ENCODE peak calls at places on chromosomes 13 and 19, in eight cellular contexts. W is brain microvascular endothelial cell; C is HFF-Myc; E is lower lobe of right lung; F is activated CD8-positive, alpha-beta T cell treated with anti-CD3 and anti-CD28 coated beads for 36 hours; H is epithelial cell of proximal tubule; T is cardiac fibroblast; N is fibroblast of the aortic adventitia. O is an unnamed sample.

GRCh38 chr19:38384209-38385027 is 3.4 kb downstream of the GGN start:
- DNase-seq in N (no peak), C (no peak), E (no peak), F (no peak), W (no peak), H (no peak), T (peak; percentile 34), O (no peak)

GRCh38 chr19:51441410-51442390 is 16.6 kb downstream of the SIGLEC8 start:
- DNase-seq in T (no peak), E (no peak), W (no peak), N (no peak), F (peak; percentile 99), C (no peak), H (no peak), O (no peak)

GRCh38 chr13:44079413-44080205 is 199.9 kb downstream of the LACC1 start:
- DNase-seq in C (no peak), E (no peak), F (no peak), W (no peak), H (no peak), T (no peak), N (no peak), O (no peak)

GRCh38 chr19:3723110-3723488 is 14.9 kb downstream of the TJP3 start:
- DNase-seq in C (no peak), H (no peak), N (no peak), W (no peak), E (no peak), F (no peak), T (no peak), O (no peak)

GRCh38 chr13:29802621-29803020 is 47.8 kb downstream of the UBL3 start:
- DNase-seq in H (no peak), W (no peak), N (peak; percentile 45), T (peak; percentile 8), F (no peak), C (no peak), E (no peak), O (no peak)

GRCh38 chr19:19487077-19488040 is 28.0 kb downstream of the TSSK6 start:
- DNase-seq in E (no peak), W (no peak), T (no peak), N (no peak), H (no peak), F (no peak), C (no peak), O (no peak)

GRCh38 chr13:27770809-27771208 is 21.5 kb upstream of the GSX1 start:
- DNase-seq in F (peak; percentile 59), T (peak; percentile 13), N (peak; percentile 19), C (peak; percentile 9), W (peak; percentile 8), E (no peak), H (no peak), O (no peak)

GRCh38 chr13:90891329-90891728 is 456.2 kb upstream of the MIR17HG start:
- DNase-seq in C (no peak), T (no peak), N (no peak), F (no peak), E (no peak), W (no peak), H (no peak), O (no peak)

GRCh38 chr13:64471916-64472315 is 2758.2 kb downstream of the PCDH9 start:
- DNase-seq in E (no peak), N (peak; percentile 81), H (no peak), T (peak; percentile 72), C (peak; percentile 7), F (no peak), W (no peak), O (no peak)

GRCh38 chr19:47063874-47064273 is 15.4 kb upstream of the TMEM160 start:
- DNase-seq in W (no peak), H (no peak), F (no peak), C (no peak), E (no peak), N (no peak), T (no peak), O (no peak)

GRCh38 chr19:28963481-28964245 is 249.3 kb downstream of the UQCRFS1 start:
- DNase-seq in T (no peak), E (no peak), C (no peak), N (peak; percentile 8), F (no peak), W (no peak), H (no peak), O (no peak)

GRCh38 chr19:52532480-52532879 is 5.0 kb downstream of the ZNF808 start:
- DNase-seq in T (no peak), H (no peak), E (no peak), C (no peak), N (no peak), W (no peak), F (no peak), O (no peak)

GRCh38 chr13:113926301-113926761 is 47.5 kb downstream of the C13orf46 start:
- DNase-seq in T (peak; percentile 73), F (no peak), H (no peak), N (no peak), W (no peak), E (no peak), C (no peak), O (no peak)

GRCh38 chr19:45900661-45901431 is 1.6 kb downstream of the MYPOP start:
- DNase-seq in H (no peak), F (no peak), C (no peak), E (no peak), W (no peak), T (no peak), N (no peak), O (no peak)

DNA sequence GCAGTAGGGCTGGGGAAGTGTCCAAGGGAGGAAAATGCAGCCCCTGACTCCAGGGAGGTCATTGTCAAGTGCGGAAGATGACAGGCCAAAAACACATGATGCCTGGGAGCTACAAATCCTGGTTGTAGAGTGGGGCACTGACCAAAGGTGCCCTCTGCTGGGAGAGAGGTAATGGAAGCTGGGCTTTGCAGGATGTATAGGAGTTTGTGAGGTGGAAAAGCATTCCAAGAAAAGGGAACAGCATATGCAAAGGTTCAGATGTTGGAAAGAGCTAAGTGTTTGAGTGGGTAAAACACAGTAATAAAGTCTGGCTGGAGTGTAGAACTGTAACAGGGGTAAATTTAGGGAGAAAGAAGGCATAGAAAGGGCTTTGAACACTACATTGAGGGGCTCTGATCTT is 46.9 kb upstream of the PTPRS start:
- DNase-seq in C (no peak), W (no peak), E (no peak), H (no peak), F (no peak), N (no peak), T (no peak), O (no peak)
- TF ChIP-seq CTCF in C (no peak), W (no peak), E (no peak), H (no peak), F (no peak), N (no peak), T (no peak), O (no peak)

DNA sequence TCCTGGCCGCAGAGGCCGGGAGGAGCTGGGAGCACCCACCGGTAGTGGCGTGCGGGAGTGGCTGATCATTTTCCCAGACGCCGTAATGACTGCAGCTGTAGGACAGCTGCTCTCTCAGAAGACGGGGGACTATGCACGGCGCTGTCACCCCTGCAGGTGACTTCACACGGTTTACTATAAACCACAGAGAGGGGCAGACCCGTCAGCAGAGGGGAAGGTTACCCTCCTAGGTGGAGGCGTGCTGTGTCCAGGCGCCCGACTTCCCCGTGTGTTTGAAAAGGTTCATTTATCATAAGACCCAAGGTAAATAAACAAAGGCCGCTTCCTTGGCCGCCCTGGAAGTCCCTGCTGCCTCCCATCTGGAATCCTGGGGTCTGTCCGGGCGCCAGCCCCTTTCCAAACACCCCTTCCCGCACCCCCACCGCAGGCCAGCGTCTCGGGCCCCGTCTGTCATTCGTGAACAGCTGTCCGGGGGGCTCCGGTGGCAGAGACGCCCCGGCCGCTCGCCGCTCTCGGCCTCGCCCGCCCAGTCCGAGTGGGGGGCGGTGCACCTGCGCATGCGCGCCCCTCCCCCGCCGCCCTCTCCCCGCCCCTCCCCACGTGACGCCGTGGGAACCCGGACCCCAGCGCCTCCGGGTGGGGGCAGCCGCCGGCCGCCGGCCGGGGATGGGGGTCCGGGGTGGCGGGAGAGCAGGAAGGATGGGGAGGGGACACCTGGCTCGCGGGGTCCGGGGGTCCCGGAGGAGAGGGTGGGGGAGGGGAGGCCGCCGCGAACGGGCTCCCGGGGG is 915 bp downstream of the SHC2 start:
- DNase-seq in H (no peak), E (no peak), N (peak; percentile 35), T (peak; percentile 20), W (no peak), C (no peak), F (peak; percentile 59), O (peak; percentile 78)
- TF ChIP-seq CTCF in H (no peak), E (no peak), N (no peak), T (no peak), W (no peak), C (no peak), F (no peak), O (no peak)

GRCh38 chr19:15251010-15251748 is 18.9 kb upstream of the EPHX3 start:
- DNase-seq in C (no peak), N (peak; percentile 74), H (no peak), E (no peak), T (peak; percentile 84), F (no peak), W (peak; percentile 86), O (no peak)

GRCh38 chr19:15253076-15253475 is 20.8 kb upstream of the EPHX3 start:
- DNase-seq in F (no peak), T (no peak), W (no peak), C (no peak), N (no peak), H (no peak), E (no peak), O (no peak)

GRCh38 chr19:15250635-15250993 is 18.4 kb upstream of the EPHX3 start:
- DNase-seq in C (no peak), N (no peak), T (no peak), E (no peak), W (no peak), H (no peak), F (no peak), O (no peak)

GRCh38 chr19:15252398-15253018 is 20.3 kb upstream of the EPHX3 start:
- DNase-seq in W (peak; percentile 33), C (no peak), F (peak; percentile 24), T (peak; percentile 69), E (no peak), N (peak; percentile 46), H (no peak), O (no peak)

GRCh38 chr19:15251749-15252397 is 19.6 kb upstream of the EPHX3 start:
- DNase-seq in C (peak; percentile 57), F (no peak), H (no peak), E (peak; percentile 66), N (peak; percentile 98), W (peak; percentile 92), T (peak; percentile 99), O (peak; percentile 74)
- TF ChIP-seq CTCF in C (peak; percentile 51), F (no peak), H (peak; percentile 47), E (peak; percentile 28), N (peak; percentile 83), W (peak; percentile 80), T (peak; percentile 76), O (peak; percentile 34)

GRCh38 chr13:45468676-45469075 is 3.9 kb downstream of the COG3 start:
- DNase-seq in C (no peak), T (no peak), E (no peak), N (no peak), F (peak; percentile 14), H (no peak), W (no peak), O (no peak)

GRCh38 chr13:45464687-45465453 is at the start of gene COG3:
- DNase-seq in T (peak; percentile 98), W (peak; percentile 96), F (peak; percentile 97), N (peak; percentile 97), C (peak; percentile 93), E (peak; percentile 95), H (peak; percentile 93), O (peak; percentile 79)

GRCh38 chr13:45466359-45466758 is 1.6 kb downstream of the COG3 start:
- DNase-seq in F (no peak), C (no peak), H (no peak), W (no peak), E (no peak), T (no peak), N (no peak), O (no peak)

GRCh38 chr13:45464141-45464686 is 525 bp upstream of the COG3 start:
- DNase-seq in T (no peak), N (no peak), E (no peak), H (no peak), C (no peak), F (no peak), W (no peak), O (no peak)
- TF ChIP-seq CTCF in T (peak; percentile 51), N (no peak), E (no peak), H (no peak), C (no peak), F (peak; percentile 70), W (peak; percentile 62), O (no peak)